ENCODE peak calls at places on chromosomes 5 and 9, in eight cellular contexts. L is MCF 10A; M is stimulated activated CD4-positive, alpha-beta T cell treated with anti-CD3 and anti-CD28 coated beads, Interleukin-1b, Interleukin-23, amount 100 ng/mL, for 24 hours; A is choroid plexus epithelial cell; K is foreskin fibroblast; O is tibial artery; X is M059J; N is ELR. V is an unnamed sample.

GRCh38 chr5:59565551-59565950 is 328.0 kb downstream of the PDE4D start:
- DNase-seq in L (no peak), M (no peak), A (no peak), K (no peak), O (no peak), X (no peak), N (no peak), V (no peak)

GRCh38 chr9:81411961-81412360 is 277.4 kb downstream of the TLE1 start:
- DNase-seq in L (no peak), M (no peak), A (no peak), K (peak), O (no peak), X (peak), N (peak), V (no peak)

GRCh38 chr5:166285385-166285784 is 2006.1 kb upstream of the WWC1 start:
- DNase-seq in L (no peak), M (no peak), A (no peak), K (no peak), O (no peak), X (no peak), N (no peak), V (no peak)

GRCh38 chr5:90386099-90386710 is 23.4 kb downstream of the CETN3 start:
- DNase-seq in L (peak), M (no peak), A (peak), K (peak), O (no peak), X (peak), N (peak), V (no peak)

GRCh38 chr5:173396311-173396993 is 68.2 kb upstream of the STC2 start:
- DNase-seq in L (peak), M (no peak), A (peak), K (peak), O (no peak), X (no peak), N (peak), V (no peak)

GRCh38 chr9:137550958-137551655 is 572 bp upstream of the MRPL41 start:
- DNase-seq in L (peak), M (no peak), A (no peak), K (peak), O (no peak), X (peak), N (peak), V (no peak)

GRCh38 chr5:167466992-167467391 is 824.5 kb upstream of the WWC1 start:
- DNase-seq in L (no peak), M (no peak), A (no peak), K (no peak), O (no peak), X (no peak), N (no peak), V (no peak)

GRCh38 chr9:25205285-25205684 is 473.0 kb downstream of the TUSC1 start:
- DNase-seq in L (no peak), M (no peak), A (no peak), K (no peak), O (no peak), X (no peak), N (no peak), V (no peak)

GRCh38 chr5:74141053-74141452 is 499.5 kb downstream of the ENC1 start:
- DNase-seq in L (peak), M (no peak), A (peak), K (peak), O (no peak), X (peak), N (peak), V (no peak)

GRCh38 chr9:18297532-18297872 is 176.5 kb upstream of the ADAMTSL1 start:
- DNase-seq in L (peak), M (no peak), A (peak), K (no peak), O (no peak), X (peak), N (peak), V (no peak)

GRCh38 chr9:14403112-14403511 is 89.2 kb upstream of the NFIB start:
- DNase-seq in L (no peak), M (no peak), A (no peak), K (no peak), O (no peak), X (no peak), N (no peak), V (no peak)

GRCh38 chr5:65418661-65419060 is 63.1 kb downstream of the ADAMTS6 start:
- DNase-seq in L (no peak), M (no peak), A (peak), K (peak), O (no peak), X (peak), N (peak), V (no peak)

GRCh38 chr9:133485531-133486260 is 6.8 kb upstream of the SLC2A6 start:
- DNase-seq in L (no peak), M (no peak), A (no peak), K (no peak), O (no peak), X (no peak), N (no peak), V (no peak)

GRCh38 chr9:121494192-121494591 is 5.5 kb downstream of the GGTA1 start:
- DNase-seq in L (no peak), M (no peak), A (no peak), K (no peak), O (no peak), X (no peak), N (no peak), V (no peak)

GRCh38 chr5:108216890-108217289 is 165.0 kb downstream of the FBXL17 start:
- DNase-seq in L (peak), M (no peak), A (peak), K (peak), O (no peak), X (peak), N (peak), V (no peak)

GRCh38 chr9:90891656-90892055 is 90.0 kb downstream of the SYK start:
- DNase-seq in L (no peak), M (no peak), A (no peak), K (no peak), O (no peak), X (no peak), N (no peak), V (no peak)